ENCODE peak calls at places on chromosomes 16 and 17, in six cellular contexts. A is head of caudate nucleus; H is stimulated activated CD4-positive, alpha-beta T cell treated with anti-CD3 and anti-CD28 coated beads, Interleukin-2, amount 100 ng/mL, for 24 hours; I is ELF-1; J is T47D; P is stimulated activated CD8-positive, alpha-beta memory T cell treated with anti-CD3 and anti-CD28 coated beads, Interleukin-2, amount 100 ng/mL, for 48 hours. N is an unnamed sample.

GRCh38 chr16:65394306-65394705 is 272.4 kb upstream of the CDH11 start:
- DNase-seq in A (no peak), H (no peak), I (no peak), J (no peak), P (no peak), N (no peak)

GRCh38 chr16:67541391-67542263 is 13.0 kb downstream of the RIPOR1 start:
- DNase-seq in A (no peak), H (no peak), I (peak), J (no peak), P (no peak), N (no peak)

GRCh38 chr16:87127061-87127765 is 190.0 kb downstream of the C16orf95 start:
- DNase-seq in A (no peak), H (no peak), I (peak), J (no peak), P (no peak), N (no peak)

GRCh38 chr17:33261911-33262665 is 31.0 kb downstream of the ASIC2 start:
- DNase-seq in A (no peak), H (no peak), I (no peak), J (no peak), P (no peak), N (no peak)

GRCh38 chr16:10333321-10334032 is 52.4 kb upstream of the ATF7IP2 start:
- DNase-seq in A (no peak), H (no peak), I (no peak), J (no peak), P (no peak), N (no peak)

GRCh38 chr17:43852571-43852970 is 5.6 kb downstream of the CD300LG start:
- DNase-seq in A (no peak), H (no peak), I (no peak), J (no peak), P (no peak), N (no peak)

GRCh38 chr16:81666102-81666501 is 113.0 kb upstream of the PLCG2 start:
- DNase-seq in A (no peak), H (no peak), I (no peak), J (no peak), P (no peak), N (no peak)

GRCh38 chr16:30491744-30492308 is 19.3 kb downstream of the ITGAL start:
- DNase-seq in A (no peak), H (no peak), I (no peak), J (no peak), P (no peak), N (no peak)